ENCODE peak calls at places on chromosomes 7 and 10, in five cellular contexts. One of them, this sample, is unnamed.

GRCh38 chr10:106625761-106626160 is 538.7 kb downstream of the SORCS1 start:
- DNase-seq in left lung: no peak
- DNase-seq in NCI-H1105 treated with DMSO at 0.1 percent for 48 hours: no peak
- DNase-seq in NCI-H460: no peak
- DNase-seq in HS-5: no peak
- DNase-seq in this sample: no peak

GRCh38 chr7:44277391-44277790 is 48.0 kb downstream of the CAMK2B start:
- DNase-seq in left lung: no peak
- DNase-seq in NCI-H1105 treated with DMSO at 0.1 percent for 48 hours: no peak
- DNase-seq in NCI-H460: no peak
- DNase-seq in HS-5: no peak
- DNase-seq in this sample: no peak

GRCh38 chr10:21020545-21020944 is 123.4 kb upstream of the NEBL start:
- DNase-seq in left lung: no peak
- DNase-seq in NCI-H1105 treated with DMSO at 0.1 percent for 48 hours: no peak
- DNase-seq in NCI-H460: peak; percentile 17
- DNase-seq in HS-5: no peak
- DNase-seq in this sample: no peak

GRCh38 chr7:137996386-137996851 is 5.5 kb downstream of the CREB3L2 start:
- DNase-seq in left lung: peak; percentile 44
- DNase-seq in NCI-H1105 treated with DMSO at 0.1 percent for 48 hours: no peak
- DNase-seq in NCI-H460: no peak
- DNase-seq in HS-5: no peak
- DNase-seq in this sample: no peak

GRCh38 chr7:28200598-28200997 is 20.0 kb upstream of the JAZF1 start:
- DNase-seq in left lung: no peak
- DNase-seq in NCI-H1105 treated with DMSO at 0.1 percent for 48 hours: no peak
- DNase-seq in NCI-H460: no peak
- DNase-seq in HS-5: no peak
- DNase-seq in this sample: no peak

GRCh38 chr7:94913391-94913790 is 6.0 kb downstream of the PPP1R9A start:
- DNase-seq in left lung: no peak
- DNase-seq in NCI-H1105 treated with DMSO at 0.1 percent for 48 hours: no peak
- DNase-seq in NCI-H460: no peak
- DNase-seq in HS-5: no peak
- DNase-seq in this sample: no peak

GRCh38 chr10:103544657-103545310 is 51.3 kb downstream of the NEURL1 start:
- DNase-seq in left lung: no peak
- DNase-seq in NCI-H1105 treated with DMSO at 0.1 percent for 48 hours: no peak
- DNase-seq in NCI-H460: no peak
- DNase-seq in HS-5: no peak
- DNase-seq in this sample: no peak

GRCh38 chr7:75993689-75994387 is 557 bp downstream of the TMEM120A start:
- DNase-seq in left lung: no peak
- DNase-seq in NCI-H1105 treated with DMSO at 0.1 percent for 48 hours: peak; percentile 22
- DNase-seq in NCI-H460: peak; percentile 13
- DNase-seq in HS-5: no peak
- DNase-seq in this sample: no peak

GRCh38 chr10:84562592-84562991 is 234.2 kb downstream of the CCSER2 start:
- DNase-seq in left lung: no peak
- DNase-seq in NCI-H1105 treated with DMSO at 0.1 percent for 48 hours: no peak
- DNase-seq in NCI-H460: no peak
- DNase-seq in HS-5: no peak
- DNase-seq in this sample: no peak

GRCh38 chr7:130486114-130486962 is 5.5 kb upstream of the MEST start:
- DNase-seq in left lung: peak; percentile 84
- DNase-seq in NCI-H1105 treated with DMSO at 0.1 percent for 48 hours: peak; percentile 84
- DNase-seq in NCI-H460: no peak
- DNase-seq in HS-5: no peak
- DNase-seq in this sample: peak; percentile 70

GRCh38 chr10:133110609-133111275 is 23.0 kb downstream of the ADGRA1 start:
- DNase-seq in left lung: no peak
- DNase-seq in NCI-H1105 treated with DMSO at 0.1 percent for 48 hours: no peak
- DNase-seq in NCI-H460: no peak
- DNase-seq in HS-5: no peak
- DNase-seq in this sample: no peak

This sample was measured in Panc1.